ENCODE peak calls at places on chromosomes 6 and 20, in four cellular contexts. J is SK-N-SH, L is A549, D is HepG2. C is an unnamed sample.

GRCh38 chr6:165621950-165622349 is 41.1 kb downstream of the PDE10A start:
- DNase-seq in L (no peak), D (no peak), J (no peak), C (no peak)

GRCh38 chr20:21361266-21361665 is 36.1 kb downstream of the NKX2-4 start:
- DNase-seq in L (no peak), J (no peak), D (no peak), C (no peak)

GRCh38 chr6:84026721-84027164 is 6.8 kb upstream of the MRAP2 start:
- DNase-seq in D (peak; percentile 10), J (no peak), L (no peak), C (no peak)

GRCh38 chr20:58131581-58132142 is 96.8 kb downstream of the ANKRD60 start:
- DNase-seq in L (no peak), D (peak; percentile 75), J (no peak), C (no peak)

GRCh38 chr20:36540551-36541211 is 638 bp upstream of the MYL9 start:
- DNase-seq in D (no peak), L (no peak), J (no peak), C (no peak)

GRCh38 chr20:5524886-5525285 is 208.1 kb upstream of the PROKR2 start:
- DNase-seq in J (no peak), L (no peak), D (no peak), C (no peak)

GRCh38 chr20:24670981-24671380 is 201.6 kb downstream of the SYNDIG1 start:
- DNase-seq in L (no peak), J (no peak), D (no peak), C (no peak)

GRCh38 chr6:112202639-112203341 is 51.6 kb downstream of the LAMA4 start:
- DNase-seq in L (no peak), J (peak; percentile 37), D (no peak), C (peak; percentile 7)

GRCh38 chr20:38247166-38247509 is 13.4 kb downstream of the KIAA1755 start:
- DNase-seq in J (no peak), L (no peak), D (no peak), C (no peak)

GRCh38 chr6:127859956-127860355 is 40.9 kb downstream of the THEMIS start:
- DNase-seq in J (no peak), D (no peak), L (no peak), C (no peak)

GRCh38 chr20:5364136-5364821 is 47.5 kb upstream of the PROKR2 start:
- DNase-seq in J (no peak), L (no peak), D (no peak), C (no peak)

GRCh38 chr20:48456361-48457184 is 371.2 kb downstream of the PREX1 start:
- DNase-seq in L (no peak), J (no peak), D (no peak), C (peak; percentile 37)

GRCh38 chr6:34064675-34065074 is 81.2 kb downstream of the GRM4 start:
- DNase-seq in D (no peak), J (no peak), L (no peak), C (no peak)

GRCh38 chr6:44535446-44535845 is 147.9 kb downstream of the CDC5L start:
- DNase-seq in D (no peak), L (no peak), J (no peak), C (no peak)

GRCh38 chr20:5077761-5078387 is 41.9 kb downstream of the PCNA start:
- DNase-seq in L (no peak), D (no peak), J (no peak), C (no peak)

GRCh38 chr20:58420798-58421496 is 31.9 kb downstream of the VAPB start:
- DNase-seq in D (no peak), L (peak; percentile 47), J (no peak), C (no peak)

GRCh38 chr6:13712485-13712990 is 903 bp upstream of the RANBP9 start:
- DNase-seq in L (no peak), J (no peak), D (no peak), C (no peak)

GRCh38 chr6:13716225-13716954 is 4.8 kb upstream of the RANBP9 start:
- DNase-seq in D (no peak), L (no peak), J (no peak), C (no peak)

GRCh38 chr6:13717787-13718458 is 6.3 kb upstream of the RANBP9 start:
- DNase-seq in D (no peak), J (no peak), L (no peak), C (no peak)

GRCh38 chr6:13716955-13717295 is 5.3 kb upstream of the RANBP9 start:
- DNase-seq in D (no peak), J (no peak), L (no peak), C (no peak)

DNA sequence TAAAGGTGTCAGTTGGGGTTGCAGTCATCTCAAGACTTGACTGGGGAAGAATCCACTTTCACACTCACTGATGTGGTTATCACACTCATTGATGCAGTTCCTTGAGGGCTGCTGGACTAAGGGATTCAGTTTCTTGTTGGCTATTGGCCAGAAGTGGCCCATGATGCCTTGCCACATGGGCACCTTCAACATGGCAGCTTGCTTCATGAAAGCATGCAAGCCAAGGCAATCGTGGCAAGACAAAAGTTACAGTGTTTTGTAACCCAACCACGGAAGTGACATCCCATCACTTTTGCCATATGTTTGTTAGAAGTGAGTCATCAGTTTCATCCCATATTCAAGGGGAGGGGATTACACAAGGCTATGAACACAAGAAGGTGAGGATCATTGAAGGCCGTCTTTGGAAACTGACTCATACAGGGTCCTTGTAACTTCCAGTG is 3.8 kb upstream of the RANBP9 start:
- DNase-seq in D (peak; percentile 86), L (no peak), J (no peak), C (peak; percentile 37)
- TF ChIP-seq PBX3 in D (no peak), L (no peak), J (no peak), C (no peak)

GRCh38 chr6:132961610-132962009 is 147.2 kb downstream of the RPS12 start:
- DNase-seq in L (no peak), D (peak; percentile 10), J (no peak), C (no peak)

GRCh38 chr6:132962936-132963579 is 148.7 kb downstream of the RPS12 start:
- DNase-seq in J (peak; percentile 51), D (peak; percentile 79), L (peak; percentile 38), C (no peak)

GRCh38 chr6:132961122-132961521 is 146.8 kb downstream of the RPS12 start:
- DNase-seq in J (no peak), L (no peak), D (peak; percentile 64), C (no peak)

GRCh38 chr6:132959927-132960326 is 145.6 kb downstream of the RPS12 start:
- DNase-seq in J (no peak), D (no peak), L (no peak), C (no peak)

GRCh38 chr6:132960720-132961119 is 146.4 kb downstream of the RPS12 start:
- DNase-seq in L (no peak), D (no peak), J (no peak), C (no peak)
- TF ChIP-seq PBX3 in L (no peak), D (no peak), J (no peak), C (no peak)

GRCh38 chr6:168194732-168195565 is 115.9 kb upstream of the FRMD1 start:
- DNase-seq in L (no peak), D (no peak), J (peak; percentile 14), C (no peak)

GRCh38 chr6:168196881-168197635 is 118.0 kb upstream of the FRMD1 start:
- DNase-seq in L (no peak), D (no peak), J (no peak), C (no peak)

GRCh38 chr6:168197636-168198301 is 118.8 kb upstream of the FRMD1 start:
- DNase-seq in J (no peak), L (no peak), D (no peak), C (no peak)

GRCh38 chr6:168195712-168196111 is 116.7 kb upstream of the FRMD1 start:
- DNase-seq in L (no peak), D (no peak), J (peak; percentile 9), C (no peak)

GRCh38 chr6:168196385-168196860 is 117.4 kb upstream of the FRMD1 start:
- DNase-seq in L (no peak), D (peak; percentile 72), J (no peak), C (no peak)
- TF ChIP-seq PBX3 in L (no peak), D (no peak), J (no peak), C (no peak)

DNA sequence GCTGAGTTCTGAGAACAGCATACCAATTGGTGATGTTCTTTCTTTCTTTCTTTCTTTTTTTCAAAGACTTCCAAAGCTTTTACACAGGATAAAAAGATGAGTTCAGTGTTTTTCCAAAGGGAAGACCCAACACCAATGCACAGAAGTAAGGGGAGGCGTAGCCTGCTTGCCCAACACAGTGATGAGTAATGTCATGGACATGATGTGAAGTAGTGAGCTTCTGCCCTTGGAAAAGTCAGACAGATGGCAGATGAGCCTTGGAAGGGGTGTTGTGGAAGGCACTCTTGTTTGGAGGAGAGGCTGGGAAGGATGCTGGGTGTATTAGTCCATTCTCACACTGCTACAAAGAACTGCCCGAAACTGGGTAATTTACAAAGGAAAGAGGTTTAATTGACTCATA is 12.7 kb downstream of the LRP11 start:
- DNase-seq in J (no peak), L (no peak), D (no peak), C (no peak)
- TF ChIP-seq PBX3 in J (no peak), L (no peak), D (no peak), C (no peak)

DNA sequence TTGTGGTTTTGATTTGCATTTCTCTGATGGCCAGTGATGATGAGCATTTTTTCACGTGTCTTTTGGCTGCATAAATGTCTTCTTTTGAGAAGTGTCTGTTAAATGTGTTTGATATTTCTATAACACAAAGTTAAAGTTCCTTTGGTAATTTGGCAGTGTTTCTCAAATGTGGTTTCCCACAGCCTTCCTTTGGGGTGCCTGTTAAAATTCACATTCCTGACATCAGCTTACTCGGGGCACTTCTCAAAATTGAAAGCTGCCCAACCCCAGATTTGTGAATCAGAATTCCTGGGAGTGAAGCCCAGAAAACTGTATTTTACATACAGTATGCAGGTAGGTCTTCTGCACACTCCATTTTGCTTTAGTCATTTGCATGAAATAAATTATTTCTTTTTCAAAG is 207.9 kb downstream of the GMPR start:
- DNase-seq in D (no peak), L (no peak), J (no peak), C (no peak)
- TF ChIP-seq PBX3 in D (no peak), L (no peak), J (no peak), C (no peak)

GRCh38 chr6:27092316-27092692 is 155.2 kb upstream of the PRSS16 start:
- DNase-seq in D (no peak), L (no peak), J (peak; percentile 8), C (no peak)
- TF ChIP-seq PBX3 in D (no peak), L (no peak), J (no peak), C (no peak)

DNA sequence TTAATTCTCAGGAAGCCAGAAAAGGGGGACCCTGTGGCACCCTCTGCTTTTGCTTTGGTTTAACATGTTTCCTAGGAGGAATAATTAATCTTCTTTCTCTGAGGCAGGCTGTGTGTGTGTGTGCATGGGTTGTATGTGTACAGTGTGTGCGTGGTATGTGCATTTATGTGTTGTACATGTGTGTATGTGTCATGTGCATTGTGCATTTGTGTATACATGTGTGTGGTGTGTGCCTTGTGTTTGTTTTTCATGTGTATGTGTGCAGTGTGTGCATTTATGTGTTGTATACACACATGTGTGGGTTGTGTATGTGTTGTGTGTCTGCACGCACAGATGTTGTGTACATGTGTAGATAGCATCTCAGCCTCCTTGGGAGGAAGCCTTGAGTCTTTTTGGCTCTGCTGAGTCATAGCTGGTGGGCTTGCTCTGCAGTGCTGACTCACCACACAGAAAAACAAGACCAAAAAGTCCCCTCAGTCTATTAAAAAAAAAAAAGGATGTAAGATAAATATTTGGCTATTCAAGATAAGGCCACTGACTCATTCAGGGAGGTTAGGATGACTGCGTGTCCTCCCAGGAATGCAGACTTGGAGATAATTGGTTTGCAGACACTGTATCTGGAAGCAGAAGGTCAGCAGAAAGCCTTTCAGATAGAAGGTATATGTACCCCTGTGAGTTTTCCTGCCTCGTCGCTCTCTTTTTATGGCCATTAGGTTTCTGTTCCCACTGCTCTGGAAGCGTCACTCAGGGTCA is 58.6 kb downstream of the SYNJ2 start:
- DNase-seq in L (peak; percentile 88), J (peak; percentile 52), D (peak; percentile 99), C (peak; percentile 58)
- TF ChIP-seq PBX3 in L (peak; percentile 76), J (peak; percentile 86), D (no peak), C (no peak)